ENCODE peak calls at places on chromosomes 13 and 19, in seven cellular contexts. One of them, this sample, is unnamed.

GRCh38 chr19:14768001-14768400 is 10.4 kb downstream of the ADGRE2 start:
- DNase-seq in kidney: peak; percentile 55
- DNase-seq in mucosa of descending colon: no peak
- DNase-seq in AG09309: no peak
- DNase-seq in heart left ventricle: no peak
- DNase-seq in hypothalamus: no peak
- DNase-seq in stimulated activated CD4-positive, alpha-beta T cell treated with anti-CD3 and anti-CD28 coated beads, Interleukin-4, amount 100 ng/mL, for 1 hour: no peak
- DNase-seq in this sample: no peak

GRCh38 chr19:38190061-38190460 is 34.0 kb downstream of the DPF1 start:
- DNase-seq in kidney: no peak
- DNase-seq in mucosa of descending colon: no peak
- DNase-seq in AG09309: no peak
- DNase-seq in heart left ventricle: no peak
- DNase-seq in hypothalamus: no peak
- DNase-seq in stimulated activated CD4-positive, alpha-beta T cell treated with anti-CD3 and anti-CD28 coated beads, Interleukin-4, amount 100 ng/mL, for 1 hour: no peak
- DNase-seq in this sample: no peak

GRCh38 chr19:12766051-12766521 is 9.3 kb downstream of the HOOK2 start:
- DNase-seq in kidney: peak; percentile 96
- DNase-seq in mucosa of descending colon: no peak
- DNase-seq in AG09309: no peak
- DNase-seq in heart left ventricle: peak; percentile 77
- DNase-seq in hypothalamus: peak; percentile 55
- DNase-seq in stimulated activated CD4-positive, alpha-beta T cell treated with anti-CD3 and anti-CD28 coated beads, Interleukin-4, amount 100 ng/mL, for 1 hour: peak; percentile 77
- DNase-seq in this sample: no peak

GRCh38 chr19:375395-376110 is 31.0 kb upstream of the MIER2 start:
- DNase-seq in kidney: no peak
- DNase-seq in mucosa of descending colon: no peak
- DNase-seq in AG09309: no peak
- DNase-seq in heart left ventricle: no peak
- DNase-seq in hypothalamus: no peak
- DNase-seq in stimulated activated CD4-positive, alpha-beta T cell treated with anti-CD3 and anti-CD28 coated beads, Interleukin-4, amount 100 ng/mL, for 1 hour: no peak
- DNase-seq in this sample: peak; percentile 91

GRCh38 chr19:35142531-35143230 is 374 bp upstream of the FXYD7 start:
- DNase-seq in kidney: peak; percentile 85
- DNase-seq in mucosa of descending colon: peak; percentile 65
- DNase-seq in AG09309: no peak
- DNase-seq in heart left ventricle: peak; percentile 55
- DNase-seq in hypothalamus: peak; percentile 61
- DNase-seq in stimulated activated CD4-positive, alpha-beta T cell treated with anti-CD3 and anti-CD28 coated beads, Interleukin-4, amount 100 ng/mL, for 1 hour: peak; percentile 71
- DNase-seq in this sample: no peak

GRCh38 chr19:13962738-13963602 is 10.7 kb downstream of the DCAF15 start:
- DNase-seq in kidney: peak; percentile 78
- DNase-seq in mucosa of descending colon: no peak
- DNase-seq in AG09309: no peak
- DNase-seq in heart left ventricle: no peak
- DNase-seq in hypothalamus: no peak
- DNase-seq in stimulated activated CD4-positive, alpha-beta T cell treated with anti-CD3 and anti-CD28 coated beads, Interleukin-4, amount 100 ng/mL, for 1 hour: no peak
- DNase-seq in this sample: peak; percentile 93

GRCh38 chr19:40240332-40240731 is 13.8 kb upstream of the CCNP start:
- DNase-seq in kidney: no peak
- DNase-seq in mucosa of descending colon: no peak
- DNase-seq in AG09309: no peak
- DNase-seq in heart left ventricle: no peak
- DNase-seq in hypothalamus: no peak
- DNase-seq in stimulated activated CD4-positive, alpha-beta T cell treated with anti-CD3 and anti-CD28 coated beads, Interleukin-4, amount 100 ng/mL, for 1 hour: no peak
- DNase-seq in this sample: no peak

GRCh38 chr13:99072356-99072755 is 94.5 kb upstream of the DOCK9 start:
- DNase-seq in kidney: no peak
- DNase-seq in mucosa of descending colon: no peak
- DNase-seq in AG09309: no peak
- DNase-seq in heart left ventricle: no peak
- DNase-seq in hypothalamus: no peak
- DNase-seq in stimulated activated CD4-positive, alpha-beta T cell treated with anti-CD3 and anti-CD28 coated beads, Interleukin-4, amount 100 ng/mL, for 1 hour: no peak
- DNase-seq in this sample: no peak

GRCh38 chr19:34431681-34432402 is 3.7 kb downstream of the UBA2 start:
- DNase-seq in kidney: no peak
- DNase-seq in mucosa of descending colon: no peak
- DNase-seq in AG09309: no peak
- DNase-seq in heart left ventricle: no peak
- DNase-seq in hypothalamus: no peak
- DNase-seq in stimulated activated CD4-positive, alpha-beta T cell treated with anti-CD3 and anti-CD28 coated beads, Interleukin-4, amount 100 ng/mL, for 1 hour: no peak
- DNase-seq in this sample: no peak

This sample was measured in chondrocyte.